ENCODE peak calls at places on chromosomes 3 and 15, in seven cellular contexts. B is HS-5, K is posterior cingulate gyrus, J is tibial nerve, P is T-helper 17 cell, Q is stomach, A is WTC11. W is an unnamed sample.

GRCh38 chr15:100558771-100559254 is 30.1 kb upstream of the CERS3 start:
- DNase-seq in J (no peak), K (peak; percentile 82), Q (no peak), A (no peak), P (no peak), B (no peak), W (no peak)

GRCh38 chr3:106534206-106534605 is 665.4 kb upstream of the CBLB start:
- DNase-seq in P (peak; percentile 19), A (no peak), K (no peak), B (no peak), Q (no peak), J (no peak), W (no peak)

GRCh38 chr15:56261854-56262509 is 18.3 kb upstream of the RFX7 start:
- DNase-seq in P (no peak), A (no peak), Q (peak; percentile 51), K (no peak), B (no peak), J (no peak), W (no peak)

GRCh38 chr3:45409369-45409768 is 21.0 kb downstream of the LARS2 start:
- DNase-seq in K (no peak), Q (no peak), J (no peak), P (no peak), B (no peak), A (no peak), W (no peak)

GRCh38 chr3:185586644-185586964 is 509 bp downstream of the SENP2 start:
- DNase-seq in K (no peak), A (no peak), P (no peak), B (no peak), Q (no peak), J (no peak), W (no peak)

GRCh38 chr3:29291982-29292363 is 11.1 kb downstream of the RBMS3 start:
- DNase-seq in J (no peak), P (no peak), A (no peak), B (no peak), Q (no peak), K (no peak), W (no peak)

GRCh38 chr3:139974809-139975425 is 39.9 kb downstream of the CLSTN2 start:
- DNase-seq in P (no peak), Q (no peak), A (no peak), B (no peak), J (no peak), K (no peak), W (no peak)

GRCh38 chr15:101059381-101060341 is 140.5 kb downstream of the LRRK1 start:
- DNase-seq in B (no peak), Q (peak; percentile 23), A (no peak), P (no peak), K (no peak), J (no peak), W (no peak)

GRCh38 chr3:34159613-34160420 is 361.4 kb downstream of the PDCD6IP start:
- DNase-seq in B (no peak), J (no peak), Q (no peak), A (no peak), P (no peak), K (no peak), W (no peak)

GRCh38 chr3:150871192-150871591 is 34.0 kb downstream of the MINDY4B start:
- DNase-seq in B (peak; percentile 23), P (no peak), K (no peak), J (no peak), Q (no peak), A (no peak), W (no peak)

GRCh38 chr3:169657351-169658124 is 6.0 kb downstream of the MECOM start:
- DNase-seq in B (no peak), P (no peak), A (no peak), J (no peak), K (no peak), Q (peak; percentile 72), W (no peak)

GRCh38 chr15:101010781-101011180 is 91.6 kb downstream of the LRRK1 start:
- DNase-seq in A (no peak), Q (no peak), J (no peak), B (no peak), K (no peak), P (no peak), W (no peak)

GRCh38 chr15:90539789-90540188 is 10.1 kb downstream of the CRTC3 start:
- DNase-seq in Q (no peak), B (no peak), A (no peak), J (no peak), K (no peak), P (no peak), W (no peak)

GRCh38 chr15:29568840-29569532 is 253.3 kb downstream of the TJP1 start:
- DNase-seq in J (no peak), P (no peak), B (no peak), K (peak; percentile 83), Q (no peak), A (peak; percentile 53), W (no peak)

GRCh38 chr15:88029696-88030095 is 226.8 kb downstream of the NTRK3 start:
- DNase-seq in Q (no peak), B (peak; percentile 20), A (no peak), J (no peak), P (no peak), K (no peak), W (no peak)

GRCh38 chr15:60546764-60547163 is 67.8 kb upstream of the ICE2 start:
- DNase-seq in K (no peak), P (peak; percentile 40), B (no peak), J (no peak), A (no peak), Q (no peak), W (no peak)

GRCh38 chr3:44412365-44412764 is 65.1 kb downstream of the ZNF445 start:
- DNase-seq in J (no peak), A (no peak), Q (no peak), P (no peak), B (no peak), K (peak; percentile 63), W (no peak)

GRCh38 chr3:58411036-58411435 is 22.6 kb downstream of the PDHB start:
- DNase-seq in J (no peak), A (no peak), Q (no peak), K (peak; percentile 51), P (no peak), B (no peak), W (no peak)

GRCh38 chr3:42080452-42080872 is 10.7 kb upstream of the TRAK1 start:
- DNase-seq in J (no peak), K (peak; percentile 83), Q (peak; percentile 47), A (no peak), P (no peak), B (peak; percentile 61), W (no peak)

GRCh38 chr15:71443538-71443937 is 328.3 kb downstream of the THSD4 start:
- DNase-seq in J (peak; percentile 30), K (peak; percentile 89), A (peak; percentile 72), P (no peak), B (no peak), Q (peak; percentile 72), W (peak; percentile 53)

GRCh38 chr3:64345351-64345750 is 120.1 kb upstream of the PRICKLE2 start:
- DNase-seq in Q (no peak), B (no peak), A (no peak), J (no peak), K (no peak), P (no peak), W (no peak)

GRCh38 chr3:194715022-194715800 is 29.5 kb downstream of the FAM43A start:
- DNase-seq in B (no peak), Q (no peak), J (no peak), A (no peak), P (no peak), K (no peak), W (no peak)

GRCh38 chr15:81047948-81048347 is 47.2 kb downstream of the TLNRD1 start:
- DNase-seq in J (no peak), P (no peak), A (no peak), B (no peak), K (no peak), Q (no peak), W (no peak)

GRCh38 chr15:70447927-70448698 is 315.2 kb downstream of the UACA start:
- DNase-seq in B (no peak), Q (peak; percentile 50), K (peak; percentile 86), J (no peak), A (no peak), P (no peak), W (peak; percentile 98)

GRCh38 chr3:197793246-197793645 is 2.2 kb downstream of the LRCH3 start:
- DNase-seq in A (no peak), P (no peak), Q (no peak), B (no peak), K (no peak), J (no peak), W (no peak)

GRCh38 chr3:136068708-136069107 is 103.2 kb downstream of the PPP2R3A start:
- DNase-seq in Q (no peak), B (peak; percentile 84), J (no peak), K (no peak), A (no peak), P (no peak), W (no peak)

GRCh38 chr15:72415304-72415703 is 17.2 kb downstream of the TMEM202 start:
- DNase-seq in A (no peak), Q (no peak), B (no peak), K (no peak), P (no peak), J (no peak), W (no peak)

W was measured in K562.